ENCODE peak calls at places on chromosome 20, in four cellular contexts. B is A549, C is Peyer's patch, I is fibroblast of lung. V is an unnamed sample. For H3K4me1, the result is how much of the 10 kb centered on the place peaks cover.

GRCh38 chr20:43799150-43799711 is 72.4 kb upstream of the GTSF1L start:
- DNase-seq in I (no peak), B (no peak), C (no peak), V (no peak)

GRCh38 chr20:61972910-61973508 is 92.7 kb downstream of the TAF4 start:
- DNase-seq in B (no peak), C (no peak), I (no peak), V (no peak)

GRCh38 chr20:24993337-24994185 is 1.0 kb upstream of the APMAP start:
- DNase-seq in I (peak), C (no peak), B (peak), V (no peak)

GRCh38 chr20:58514321-58515239 is 619 bp downstream of the APCDD1L start:
- DNase-seq in B (no peak), I (peak), C (no peak), V (no peak)

GRCh38 chr20:61527626-61528025 is 275.6 kb downstream of the CDH4 start:
- DNase-seq in I (no peak), B (no peak), C (no peak), V (no peak)

GRCh38 chr20:4192378-4193048 is 177.2 kb upstream of the RNF24 start:
- DNase-seq in C (no peak), B (peak), I (no peak), V (no peak)

GRCh38 chr20:50320910-50321796 is 130.5 kb downstream of the CEBPB start:
- DNase-seq in B (peak), I (peak), C (peak), V (no peak)

GRCh38 chr20:14959506-14960493 is 622.4 kb upstream of the FLRT3 start:
- DNase-seq in C (no peak), B (no peak), I (no peak), V (no peak)

GRCh38 chr20:58475466-58475865 is 39.7 kb downstream of the APCDD1L start:
- DNase-seq in C (no peak), I (no peak), B (no peak), V (no peak)

GRCh38 chr20:23225407-23226060 is 125.1 kb upstream of the NXT1 start:
- DNase-seq in C (no peak), I (peak), B (peak), V (no peak)

GRCh38 chr20:15039088-15039762 is 701.8 kb upstream of the FLRT3 start:
- DNase-seq in B (no peak), C (no peak), I (no peak), V (no peak)

GRCh38 chr20:61042501-61043385 is 209.3 kb upstream of the CDH4 start:
- DNase-seq in C (no peak), B (no peak), I (peak), V (no peak)

GRCh38 chr20:40562031-40562430 is 127.0 kb downstream of the MAFB start:
- DNase-seq in C (no peak), B (no peak), I (peak), V (no peak)

GRCh38 chr20:5191829-5192569 is 65.2 kb downstream of the CDS2 start:
- DNase-seq in B (peak), C (no peak), I (peak), V (peak)

GRCh38 chr20:47998736-47999135 is 213.5 kb upstream of the SULF2 start:
- DNase-seq in I (peak), B (no peak), C (no peak), V (no peak)

GRCh38 chr20:41317536-41318270 is at the start of gene ZHX3:
- DNase-seq in C (peak), B (peak), I (peak), V (peak)

GRCh38 chr20:5349448-5349847 is 32.7 kb upstream of the PROKR2 start:
- DNase-seq in I (no peak), B (no peak), C (no peak), V (no peak)

GRCh38 chr20:25272223-25273000 is 24.5 kb downstream of the PYGB start:
- DNase-seq in B (no peak), I (no peak), C (peak), V (no peak)

GRCh38 chr20:13800728-13801134 is 15.9 kb downstream of the NDUFAF5 start:
- DNase-seq in C (peak), I (peak), B (no peak), V (no peak)

GRCh38 chr20:33251496-33251895 is 15.7 kb downstream of the BPIFA1 start:
- DNase-seq in I (no peak), C (no peak), B (no peak), V (no peak)

GRCh38 chr20:10185741-10186558 is 32.7 kb upstream of the SNAP25 start:
- DNase-seq in I (no peak), C (no peak), B (no peak), V (no peak)

GRCh38 chr20:38833857-38834164 is 28.3 kb downstream of the PPP1R16B start:
- DNase-seq in I (no peak), B (no peak), C (no peak), V (no peak)

GRCh38 chr20:57526067-57526884 is 1.3 kb upstream of the CTCFL start:
- DNase-seq in I (no peak), C (no peak), B (no peak), V (no peak)

GRCh38 chr20:38230957-38231785 is 29.4 kb downstream of the KIAA1755 start:
- DNase-seq in C (no peak), B (no peak), I (peak), V (no peak)

GRCh38 chr20:1178623-1179022 is 6.2 kb downstream of the TMEM74B start:
- DNase-seq in I (no peak), C (no peak), B (no peak), V (no peak)

GRCh38 chr20:1897965-1898464 is 2.8 kb downstream of the SIRPA start:
- DNase-seq in I (no peak), B (no peak), C (no peak), V (no peak)

GRCh38 chr20:35007413-35007812 is 51.7 kb downstream of the MYH7B start:
- DNase-seq in C (peak), B (no peak), I (no peak), V (no peak)

GRCh38 chr20:62449951-62450815 is 22.8 kb upstream of the RBBP8NL start:
- DNase-seq in B (peak), C (peak), I (no peak), V (no peak)

GRCh38 chr20:10093087-10093591 is 58.4 kb downstream of the ANKEF1 start:
- DNase-seq in C (no peak), B (peak), I (peak), V (no peak)

GRCh38 chr20:13401596-13401995 is 180.5 kb downstream of the ISM1 start:
- DNase-seq in C (no peak), B (no peak), I (no peak), V (no peak)

GRCh38 chr20:43537921-43538854 is 20.6 kb upstream of the SGK2 start:
- DNase-seq in B (peak), C (peak), I (peak), V (peak)

GRCh38 chr20:58524814-58525213 is 9.6 kb upstream of the APCDD1L start:
- DNase-seq in I (peak), C (no peak), B (no peak), V (no peak)

GRCh38 chr20:51985013-51985415 is 182.7 kb upstream of the SALL4 start:
- DNase-seq in C (no peak), I (peak), B (peak), V (no peak)

GRCh38 chr20:58088105-58088504 is 140.3 kb downstream of the ANKRD60 start:
- DNase-seq in C (no peak), B (no peak), I (no peak), V (no peak)

GRCh38 chr20:59459586-59459985 is 144.8 kb upstream of the PHACTR3 start:
- DNase-seq in B (no peak), I (no peak), C (no peak), V (no peak)

GRCh38 chr20:44471481-44471882 is 4.2 kb upstream of the TTPAL start:
- DNase-seq in I (peak), B (no peak), C (no peak), V (no peak)

GRCh38 chr20:58219342-58219700 is 9.1 kb downstream of the ANKRD60 start:
- DNase-seq in B (no peak), C (no peak), I (peak), V (no peak)

GRCh38 chr20:37229300-37229699 is 32.3 kb downstream of the GHRH start:
- DNase-seq in B (no peak), I (no peak), C (no peak), V (no peak)
- H3K27ac ChIP-seq in B (no peak), I (no peak), C (no peak), V (no peak)

GRCh38 chr20:45998761-45999160 is 9.9 kb upstream of the MMP9 start:
- DNase-seq in B (no peak), I (no peak), C (peak), V (no peak)

GRCh38 chr20:45995213-45996097 is 13.3 kb upstream of the MMP9 start:
- DNase-seq in B (no peak), C (peak), I (no peak), V (no peak)

GRCh38 chr20:45994761-45995160 is 13.9 kb upstream of the MMP9 start:
- DNase-seq in C (peak), I (no peak), B (no peak), V (no peak)

GRCh38 chr20:45998337-45998736 is 10.4 kb upstream of the MMP9 start:
- DNase-seq in B (no peak), I (no peak), C (peak), V (no peak)

DNA sequence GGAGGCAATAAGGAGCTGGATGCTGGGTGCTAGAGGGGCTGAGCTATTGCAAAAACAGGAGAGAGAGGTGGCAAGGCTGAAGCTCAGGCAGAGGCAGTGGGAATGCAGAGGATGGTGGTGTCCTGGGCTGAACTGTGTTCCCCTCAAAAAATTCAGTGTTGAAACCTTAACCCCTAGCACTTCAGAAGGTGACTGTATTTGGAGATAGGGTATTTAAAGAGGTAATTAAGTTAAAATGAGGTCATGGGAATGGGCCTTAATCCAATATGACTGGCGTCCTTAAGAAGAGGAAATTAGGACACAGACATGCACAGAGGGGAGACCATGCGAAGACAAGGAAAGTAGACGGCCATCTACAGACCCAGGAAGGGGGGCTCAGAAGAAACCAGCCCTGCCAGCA is 11.5 kb upstream of the MMP9 start:
- DNase-seq in I (no peak), C (no peak), B (no peak), V (no peak)
- H3K4me1 ChIP-seq in I (under half), C (under half), B (under half), V (half or more)

GRCh38 chr20:19735446-19735845 is 22.6 kb upstream of the RIN2 start:
- DNase-seq in B (peak), I (peak), C (peak), V (no peak)
- H3K27ac ChIP-seq in B (peak), I (no peak), C (no peak), V (no peak)

GRCh38 chr20:3160418-3160817 is 753 bp upstream of the FASTKD5 start:
- DNase-seq in B (no peak), I (no peak), C (no peak), V (no peak)

GRCh38 chr20:3161316-3162079 is 1.8 kb upstream of the FASTKD5 start:
- DNase-seq in B (no peak), I (no peak), C (no peak), V (no peak)

GRCh38 chr20:3158968-3159431 is 665 bp downstream of the FASTKD5 start:
- DNase-seq in B (no peak), C (no peak), I (peak), V (no peak)

GRCh38 chr20:3157817-3158216 is 1.8 kb downstream of the FASTKD5 start:
- DNase-seq in B (no peak), C (no peak), I (no peak), V (no peak)

GRCh38 chr20:3156811-3157619 is 2.6 kb downstream of the FASTKD5 start:
- DNase-seq in C (no peak), B (no peak), I (peak), V (peak)
- H3K4me1 ChIP-seq in C (under half), B (under half), I (under half), V (under half)

GRCh38 chr20:64080013-64080812 is at the start of gene OPRL1:
- DNase-seq in B (no peak), C (no peak), I (peak), V (peak)
- H3K27ac ChIP-seq in B (peak), C (peak), I (peak), V (peak)

DNA sequence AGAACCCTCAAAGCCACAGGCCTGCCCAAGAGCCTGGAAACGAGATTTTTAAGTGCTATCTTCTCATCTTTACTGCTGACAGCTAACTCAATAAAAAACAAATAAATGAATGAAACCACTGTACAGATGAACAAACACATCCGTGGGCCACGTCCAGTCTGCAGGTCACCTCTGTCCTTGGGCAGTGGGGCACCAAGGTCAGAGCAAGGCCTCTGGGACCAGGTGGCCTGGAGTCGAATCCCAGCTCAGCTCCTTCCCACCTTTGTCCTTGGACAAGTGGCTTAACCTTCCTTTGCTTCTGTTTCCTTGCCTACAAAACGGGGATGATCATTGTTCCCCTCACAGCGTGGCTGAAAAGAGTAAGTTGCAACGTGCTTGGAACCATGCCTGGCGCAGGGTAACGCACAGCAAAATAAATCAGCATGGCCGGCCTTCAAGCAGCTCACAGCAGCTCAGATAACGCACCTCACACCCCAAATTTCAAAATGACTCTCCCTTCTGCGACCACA is 35.8 kb downstream of the RRBP1 start:
- DNase-seq in C (peak), I (no peak), B (no peak), V (no peak)
- H3K4me1 ChIP-seq in C (under half), I (under half), B (under half), V (under half)

GRCh38 chr20:31403886-31404285 is 2.1 kb downstream of the DEFB121 start:
- DNase-seq in B (no peak), I (no peak), C (no peak), V (no peak)

GRCh38 chr20:31410011-31410410 is 4.0 kb upstream of the DEFB121 start:
- DNase-seq in B (no peak), C (no peak), I (no peak), V (no peak)

DNA sequence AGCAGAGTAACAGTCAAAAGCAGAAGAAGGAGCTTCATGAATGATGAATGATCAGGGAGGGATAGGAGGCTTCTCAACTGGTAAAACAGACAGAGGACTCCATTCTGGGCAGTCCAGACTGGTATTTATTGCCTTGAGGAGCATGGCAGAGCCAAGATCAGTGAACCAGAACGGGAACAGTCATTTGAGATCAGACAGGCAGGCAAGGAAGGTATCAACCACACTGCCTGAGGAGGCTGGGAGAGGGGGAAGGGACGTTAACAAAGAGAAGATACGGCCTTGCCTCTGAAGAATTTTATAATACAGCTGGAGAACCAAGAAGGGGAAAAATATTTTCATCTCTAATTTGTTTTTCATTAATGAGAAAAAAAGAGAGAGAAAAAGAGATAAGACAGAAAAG is at the start of gene DEFB121:
- DNase-seq in I (no peak), C (no peak), B (no peak), V (no peak)
- H3K27ac ChIP-seq in I (no peak), C (no peak), B (no peak), V (no peak)

GRCh38 chr20:49278036-49278816 is at the start of gene ZNFX1:
- DNase-seq in B (peak), C (peak), I (peak), V (peak)

GRCh38 chr20:49277786-49278035 is 146 bp downstream of the ZNFX1 start:
- DNase-seq in C (no peak), I (no peak), B (no peak), V (no peak)

GRCh38 chr20:49276201-49276894 is 1.5 kb downstream of the ZNFX1 start:
- DNase-seq in I (peak), C (no peak), B (no peak), V (peak)

GRCh38 chr20:49275634-49276033 is 2.2 kb downstream of the ZNFX1 start:
- DNase-seq in B (no peak), I (peak), C (no peak), V (no peak)

GRCh38 chr20:49276895-49277785 is 717 bp downstream of the ZNFX1 start:
- DNase-seq in C (peak), B (no peak), I (no peak), V (peak)
- H3K4me1 ChIP-seq in C (under half), B (under half), I (under half), V (half or more)